ENCODE peak calls at places on chromosomes 11 and 22, in nine cellular contexts. W is activated naive CD4-positive, alpha-beta T cell; J is tibial artery; U is CD4-positive, alpha-beta memory T cell; I is activated CD4-positive, alpha-beta T cell treated with anti-CD3 and anti-CD28 coated beads, Interleukin-2, amount 50 U/mL, for 1 hour; Z is naive thymus-derived CD8-positive, alpha-beta T cell; F is activated T-helper 1 cell treated with anti-CD3 and anti-CD28 coated beads, Interleukin-12 subunit alpha, Interleukin-12 subunit beta, Interleukin-2, Interleukin-4 antibody, amounts not matched to agents 30 ng/mL and 10 ng/mL and 1 ng/mL, durations not matched to agents 14 hours and 24 hours and 36 hours; S is HFFc6; O is NCI-H774. L is an unnamed sample.

GRCh38 chr11:116694017-116694725 is 78.6 kb downstream of the BUD13 start:
- DNase-seq in W (no peak), F (no peak), O (no peak), I (no peak), U (no peak), Z (no peak), S (no peak), J (no peak), L (no peak)

GRCh38 chr11:68142028-68142412 is 20.8 kb upstream of the CHKA start:
- DNase-seq in S (no peak), F (peak), W (no peak), I (peak), J (no peak), Z (no peak), O (no peak), U (no peak), L (no peak)

GRCh38 chr11:72191961-72192381 is at the start of gene FOLR1:
- DNase-seq in W (no peak), J (no peak), S (no peak), U (no peak), O (no peak), Z (no peak), F (no peak), I (no peak), L (no peak)

GRCh38 chr11:120123946-120124345 is 14.0 kb downstream of the TRIM29 start:
- DNase-seq in O (no peak), W (no peak), Z (no peak), I (no peak), S (no peak), F (no peak), U (no peak), J (no peak), L (no peak)

GRCh38 chr11:43697679-43698078 is 17.1 kb downstream of the HSD17B12 start:
- DNase-seq in W (no peak), J (no peak), I (no peak), Z (no peak), U (no peak), S (no peak), F (no peak), O (no peak), L (no peak)

GRCh38 chr22:28137036-28137435 is 218.0 kb upstream of the PITPNB start:
- DNase-seq in Z (no peak), I (no peak), O (no peak), W (no peak), J (no peak), S (no peak), U (no peak), F (no peak), L (no peak)

GRCh38 chr11:63564056-63564784 is 1.0 kb upstream of the PLAAT2 start:
- DNase-seq in Z (no peak), O (no peak), S (no peak), U (peak), F (peak), J (no peak), I (no peak), W (no peak), L (no peak)

GRCh38 chr22:32208681-32209080 is 3.8 kb upstream of the RFPL2 start:
- DNase-seq in J (no peak), W (no peak), F (no peak), O (no peak), S (no peak), I (no peak), Z (no peak), U (no peak), L (no peak)

GRCh38 chr22:49968313-49968830 is 7.8 kb downstream of the PIM3 start:
- DNase-seq in O (no peak), U (peak), I (no peak), Z (no peak), F (no peak), J (peak), W (no peak), S (no peak), L (no peak)

GRCh38 chr22:18983120-18983651 is 47.1 kb upstream of the PRODH start:
- DNase-seq in O (no peak), F (no peak), S (no peak), I (no peak), Z (no peak), W (no peak), U (no peak), J (no peak), L (no peak)

GRCh38 chr11:64650923-64651523 is 60.0 kb downstream of the SLC22A12 start:
- DNase-seq in U (no peak), O (no peak), Z (no peak), W (no peak), J (no peak), S (peak), I (no peak), F (no peak), L (no peak)

GRCh38 chr11:70618471-70619101 is 220.3 kb downstream of the CTTN start:
- DNase-seq in U (no peak), F (no peak), Z (no peak), S (no peak), J (no peak), I (no peak), O (no peak), W (no peak), L (no peak)

GRCh38 chr22:42602470-42602869 is 12.2 kb downstream of the POLDIP3 start:
- DNase-seq in U (no peak), O (no peak), Z (no peak), F (no peak), I (no peak), J (no peak), S (no peak), W (no peak), L (no peak)

GRCh38 chr22:29004647-29005371 is 56.8 kb downstream of the C22orf31 start:
- DNase-seq in O (no peak), F (no peak), I (no peak), J (no peak), W (no peak), S (no peak), Z (no peak), U (no peak), L (no peak)

GRCh38 chr22:32591620-32592019 is 117.0 kb downstream of the FBXO7 start:
- DNase-seq in S (peak), Z (no peak), O (no peak), W (no peak), U (no peak), J (no peak), F (no peak), I (no peak), L (peak)

GRCh38 chr11:60985991-60986915 is 14.8 kb downstream of the CD6 start:
- DNase-seq in I (peak), Z (peak), J (no peak), W (peak), O (no peak), F (peak), S (peak), U (peak), L (no peak)

GRCh38 chr11:35235944-35236666 is 97.1 kb downstream of the CD44 start:
- DNase-seq in F (peak), U (peak), O (no peak), S (peak), W (no peak), J (no peak), Z (peak), I (peak), L (no peak)

GRCh38 chr11:73532310-73532709 is 65.6 kb downstream of the FAM168A start:
- DNase-seq in U (no peak), S (no peak), I (no peak), F (no peak), Z (no peak), W (no peak), O (no peak), J (no peak), L (no peak)

GRCh38 chr11:1693327-1694063 is 3.5 kb upstream of the KRTAP5-6 start:
- DNase-seq in J (peak), U (peak), I (peak), O (peak), W (peak), F (peak), Z (peak), S (peak), L (peak)

GRCh38 chr11:128928400-128928799 is 14.3 kb downstream of the TP53AIP1 start:
- DNase-seq in F (no peak), Z (no peak), O (no peak), S (no peak), U (peak), W (no peak), J (no peak), I (no peak), L (no peak)

GRCh38 chr11:123560001-123560400 is 94.4 kb downstream of the SCN3B start:
- DNase-seq in Z (peak), W (no peak), S (peak), U (no peak), F (peak), J (peak), I (no peak), O (peak), L (peak)

GRCh38 chr22:43151251-43152000 is at the start of gene TSPO:
- DNase-seq in Z (peak), O (no peak), U (peak), F (peak), W (peak), I (peak), J (peak), S (peak), L (peak)

GRCh38 chr11:95891423-95892177 is 32.3 kb downstream of the MTMR2 start:
- DNase-seq in Z (no peak), U (no peak), S (peak), J (no peak), O (no peak), W (no peak), F (no peak), I (no peak), L (no peak)

GRCh38 chr11:76768091-76769047 is 14.8 kb upstream of the TSKU start:
- DNase-seq in U (peak), F (peak), W (no peak), S (no peak), Z (no peak), J (peak), O (no peak), I (peak), L (no peak)

GRCh38 chr11:108786281-108786990 is 121.6 kb downstream of the DDX10 start:
- DNase-seq in S (no peak), I (no peak), U (no peak), F (no peak), Z (no peak), J (no peak), O (no peak), W (no peak), L (no peak)

GRCh38 chr11:82085493-82085892 is 648.2 kb downstream of the FAM181B start:
- DNase-seq in F (no peak), W (no peak), U (no peak), O (no peak), J (no peak), Z (no peak), S (no peak), I (no peak), L (no peak)

GRCh38 chr11:119023741-119024140 is 5.2 kb downstream of the TRAPPC4 start:
- DNase-seq in I (no peak), J (no peak), Z (no peak), O (no peak), S (no peak), W (no peak), F (no peak), U (no peak), L (no peak)

GRCh38 chr22:45235101-45235777 is 5.5 kb downstream of the KIAA0930 start:
- DNase-seq in O (no peak), U (no peak), F (no peak), W (no peak), Z (peak), S (no peak), J (no peak), I (no peak), L (no peak)

GRCh38 chr11:35182317-35182939 is 43.5 kb downstream of the CD44 start:
- DNase-seq in S (no peak), U (no peak), J (no peak), O (no peak), W (no peak), I (no peak), F (no peak), Z (no peak), L (no peak)

GRCh38 chr11:17010851-17011420 is 3.3 kb downstream of the PLEKHA7 start:
- DNase-seq in J (no peak), W (no peak), I (no peak), O (no peak), Z (no peak), U (no peak), F (no peak), S (no peak), L (no peak)

GRCh38 chr11:116721983-116722382 is 50.8 kb downstream of the BUD13 start:
- DNase-seq in I (no peak), F (no peak), Z (no peak), W (no peak), S (no peak), U (no peak), O (no peak), J (no peak), L (no peak)

GRCh38 chr11:22742149-22742548 is 75.7 kb downstream of the GAS2 start:
- DNase-seq in W (no peak), I (no peak), U (no peak), O (no peak), J (no peak), S (no peak), F (no peak), Z (no peak), L (no peak)

GRCh38 chr11:1763336-1763795 is 361 bp downstream of the CTSD start:
- DNase-seq in O (no peak), W (no peak), J (no peak), U (no peak), F (no peak), S (no peak), Z (no peak), I (no peak), L (no peak)

GRCh38 chr22:49017769-49018330 is 809.8 kb downstream of the BRD1 start:
- DNase-seq in Z (no peak), S (no peak), J (peak), U (no peak), I (no peak), W (no peak), O (no peak), F (no peak), L (no peak)

GRCh38 chr22:38412435-38413084 is 42.4 kb downstream of the KCNJ4 start:
- DNase-seq in U (peak), S (no peak), O (no peak), I (peak), W (no peak), F (peak), J (no peak), Z (peak), L (no peak)

GRCh38 chr22:22235564-22235963 is 9.0 kb upstream of the VPREB1 start:
- DNase-seq in O (no peak), F (peak), J (no peak), Z (peak), U (peak), S (peak), I (peak), W (no peak), L (no peak)

GRCh38 chr11:12702999-12703453 is 28.8 kb downstream of the TEAD1 start:
- DNase-seq in J (no peak), I (no peak), U (no peak), F (no peak), W (no peak), S (peak), O (no peak), Z (no peak), L (no peak)

L was measured in GM04504.